ENCODE peak calls at places on chromosomes 2 and 18, in nine cellular contexts. R, D, E, B, I, G, A, U and F are unnamed samples.

GRCh38 chr2:11745613-11746375 is 638 bp upstream of the LPIN1 start:
- DNase-seq in U (no peak), R (no peak), B (peak; percentile 56), A (no peak), G (no peak), I (no peak), E (peak; percentile 39), D (no peak), F (no peak)

GRCh38 chr2:128440087-128440665 is 121.5 kb upstream of the HS6ST1 start:
- DNase-seq in A (peak; percentile 1), U (no peak), B (no peak), G (no peak), R (no peak), E (no peak), I (no peak), D (no peak), F (peak; percentile 58)

GRCh38 chr2:239930378-239930777 is 94.8 kb downstream of the NDUFA10 start:
- DNase-seq in A (no peak), R (no peak), D (peak; percentile 7), B (peak; percentile 39), E (peak; percentile 11), I (no peak), U (no peak), G (no peak), F (peak; percentile 55)

GRCh38 chr2:64214281-64215115 is 70.3 kb upstream of the PELI1 start:
- DNase-seq in U (no peak), A (no peak), B (no peak), I (peak; percentile 85), E (no peak), R (no peak), D (peak; percentile 55), G (no peak), F (no peak)

GRCh38 chr2:128198666-128199065 is 107.7 kb downstream of the UGGT1 start:
- DNase-seq in A (no peak), I (no peak), E (peak; percentile 63), B (no peak), R (no peak), U (no peak), D (no peak), G (no peak), F (no peak)

GRCh38 chr2:1300284-1300683 is 113.0 kb upstream of the TPO start:
- DNase-seq in D (no peak), I (no peak), A (no peak), E (no peak), R (no peak), B (no peak), G (no peak), U (no peak), F (no peak)

GRCh38 chr2:27903018-27903417 is 12.5 kb downstream of the BABAM2 start:
- DNase-seq in A (no peak), B (no peak), U (no peak), I (no peak), E (no peak), R (no peak), G (no peak), D (no peak), F (no peak)

GRCh38 chr2:95350320-95351079 is 52.0 kb upstream of the FAHD2A start:
- DNase-seq in G (peak; percentile 16), I (no peak), A (no peak), R (no peak), U (no peak), E (no peak), B (no peak), D (peak; percentile 11), F (peak; percentile 37)

GRCh38 chr2:20156826-20157605 is 67.9 kb downstream of the SDC1 start:
- DNase-seq in I (peak; percentile 49), G (no peak), U (no peak), A (no peak), B (no peak), R (no peak), D (peak; percentile 59), E (no peak), F (no peak)

GRCh38 chr2:227623225-227623624 is 5.9 kb downstream of the SCYGR4 start:
- DNase-seq in G (no peak), U (no peak), E (no peak), I (no peak), R (no peak), B (no peak), D (no peak), A (no peak), F (no peak)

GRCh38 chr2:221310720-221311119 is 261.4 kb downstream of the EPHA4 start:
- DNase-seq in B (no peak), A (no peak), U (no peak), I (no peak), E (no peak), D (no peak), R (no peak), G (no peak), F (no peak)

GRCh38 chr18:46155652-46156051 is 51.5 kb downstream of the HAUS1 start:
- DNase-seq in U (no peak), B (no peak), E (no peak), R (no peak), A (peak; percentile 86), I (no peak), G (no peak), D (no peak), F (no peak)

GRCh38 chr18:12307251-12307736 is 747 bp upstream of the TUBB6 start:
- DNase-seq in U (no peak), A (no peak), G (peak; percentile 73), E (peak; percentile 64), R (peak; percentile 77), I (no peak), D (peak; percentile 38), B (peak; percentile 72), F (no peak)

GRCh38 chr2:29617351-29617750 is 304.0 kb downstream of the ALK start:
- DNase-seq in E (no peak), B (no peak), A (no peak), D (no peak), R (no peak), I (no peak), U (no peak), G (no peak), F (no peak)

GRCh38 chr2:99278793-99279291 is 22.2 kb downstream of the LYG1 start:
- DNase-seq in U (no peak), B (no peak), D (no peak), E (no peak), R (no peak), G (no peak), I (no peak), A (no peak), F (no peak)

GRCh38 chr18:5512191-5512590 is 31.6 kb downstream of the EPB41L3 start:
- DNase-seq in B (no peak), D (no peak), R (no peak), G (no peak), E (no peak), I (no peak), A (no peak), U (no peak), F (no peak)
- H3K4me1 ChIP-seq in B (no peaks in the 10 kb centered on the region), D (no peaks in the 10 kb centered on the region), R (no peaks in the 10 kb centered on the region), G (no peaks in the 10 kb centered on the region), E (peaks cover 25% of the 10 kb centered on the region), I (no peaks in the 10 kb centered on the region), A (no peaks in the 10 kb centered on the region), U (no peaks in the 10 kb centered on the region), F (peaks cover 20% of the 10 kb centered on the region)

GRCh38 chr2:58875462-58875861 is 634.3 kb upstream of the FANCL start:
- DNase-seq in R (no peak), E (no peak), G (no peak), I (no peak), U (no peak), A (no peak), B (no peak), D (no peak), F (no peak)

GRCh38 chr2:58866946-58867345 is 625.8 kb upstream of the FANCL start:
- DNase-seq in U (no peak), A (no peak), I (no peak), D (no peak), B (no peak), R (no peak), G (no peak), E (no peak), F (no peak)

GRCh38 chr2:58866527-58866926 is 625.4 kb upstream of the FANCL start:
- DNase-seq in G (no peak), D (no peak), A (no peak), I (peak; percentile 18), R (no peak), E (no peak), U (no peak), B (no peak), F (no peak)

GRCh38 chr2:58870704-58871103 is 629.6 kb upstream of the FANCL start:
- DNase-seq in R (no peak), E (no peak), D (no peak), A (no peak), G (no peak), U (no peak), I (peak; percentile 19), B (no peak), F (no peak)

GRCh38 chr2:58871469-58872142 is 630.5 kb upstream of the FANCL start:
- DNase-seq in D (no peak), G (no peak), A (no peak), B (no peak), R (peak; percentile 27), E (no peak), U (no peak), I (peak; percentile 32), F (no peak)
- TF ChIP-seq CTCF in D (no peak), G (no peak), A (peak; percentile 39), B (no peak), R (peak; percentile 53), E (no peak), U (no peak), I (peak; percentile 40), F (no peak)

GRCh38 chr18:68354176-68354575 is 360.7 kb downstream of the TMX3 start:
- DNase-seq in G (no peak), E (no peak), U (no peak), D (no peak), I (no peak), B (no peak), R (no peak), A (no peak), F (no peak)
- H3K4me1 ChIP-seq in G (no peaks in the 10 kb centered on the region), E (no peaks in the 10 kb centered on the region), U (no peaks in the 10 kb centered on the region), D (no peaks in the 10 kb centered on the region), I (peaks cover 18% of the 10 kb centered on the region), B (no peaks in the 10 kb centered on the region), R (no peaks in the 10 kb centered on the region), A (no peaks in the 10 kb centered on the region), F (no peaks in the 10 kb centered on the region)

GRCh38 chr18:44771957-44772917 is 91.5 kb downstream of the SETBP1 start:
- DNase-seq in A (no peak), E (no peak), D (peak; percentile 81), R (no peak), B (no peak), U (no peak), G (no peak), I (no peak), F (no peak)

GRCh38 chr18:44771572-44771956 is 90.9 kb downstream of the SETBP1 start:
- DNase-seq in E (no peak), B (no peak), G (no peak), D (no peak), A (no peak), U (no peak), I (no peak), R (no peak), F (no peak)

GRCh38 chr18:44773640-44774155 is 93.0 kb downstream of the SETBP1 start:
- DNase-seq in A (no peak), R (no peak), I (no peak), E (no peak), U (no peak), B (no peak), G (no peak), D (no peak), F (no peak)

GRCh38 chr18:44767807-44768206 is 87.1 kb downstream of the SETBP1 start:
- DNase-seq in U (no peak), E (no peak), G (no peak), B (no peak), A (no peak), R (no peak), D (no peak), I (no peak), F (no peak)

GRCh38 chr18:44770641-44771040 is 90.0 kb downstream of the SETBP1 start:
- DNase-seq in D (no peak), A (no peak), G (no peak), B (no peak), E (no peak), I (no peak), R (no peak), U (no peak), F (no peak)
- TF ChIP-seq CTCF in D (no peak), A (no peak), G (no peak), B (no peak), E (no peak), I (no peak), R (no peak), U (no peak), F (no peak)